ENCODE peak calls at places on chromosomes 16 and 17, in eight cellular contexts. Q, P, F, L, C, D, Z and V are unnamed samples.

GRCh38 chr16:57194512-57194911 is 8.4 kb downstream of the RSPRY1 start:
- DNase-seq in Q (peak), P (peak), F (peak), L (peak), C (peak), D (no peak), Z (no peak), V (peak)

GRCh38 chr17:10812674-10813073 is 8.8 kb upstream of the TMEM238L start:
- DNase-seq in Q (no peak), P (no peak), F (no peak), L (no peak), C (no peak), D (no peak), Z (no peak), V (no peak)

GRCh38 chr17:75822119-75822799 is 21.9 kb downstream of the UNC13D start:
- DNase-seq in Q (no peak), P (no peak), F (no peak), L (no peak), C (no peak), D (no peak), Z (no peak), V (no peak)

GRCh38 chr16:79772028-79772427 is 171.5 kb upstream of the MAF start:
- DNase-seq in Q (no peak), P (no peak), F (no peak), L (no peak), C (no peak), D (no peak), Z (no peak), V (no peak)

GRCh38 chr16:684961-685696 is 995 bp upstream of the JMJD8 start:
- DNase-seq in Q (no peak), P (no peak), F (no peak), L (no peak), C (no peak), D (no peak), Z (no peak), V (no peak)

GRCh38 chr16:67406628-67407027 is 9.6 kb downstream of the ZDHHC1 start:
- DNase-seq in Q (peak), P (peak), F (peak), L (peak), C (peak), D (no peak), Z (no peak), V (peak)

GRCh38 chr16:84143784-84144199 is 1.2 kb downstream of the HSDL1 start:
- DNase-seq in Q (no peak), P (peak), F (no peak), L (no peak), C (peak), D (peak), Z (no peak), V (no peak)

GRCh38 chr17:45247429-45248131 is 14.3 kb downstream of the SPATA32 start:
- DNase-seq in Q (peak), P (peak), F (no peak), L (no peak), C (peak), D (peak), Z (peak), V (peak)

GRCh38 chr17:7842380-7842949 is 8.4 kb downstream of the KDM6B start:
- DNase-seq in Q (peak), P (peak), F (no peak), L (no peak), C (peak), D (no peak), Z (peak), V (peak)

GRCh38 chr16:78520470-78520869 is 421.0 kb downstream of the WWOX start:
- DNase-seq in Q (no peak), P (no peak), F (no peak), L (no peak), C (no peak), D (no peak), Z (no peak), V (no peak)

GRCh38 chr16:78523212-78523995 is 423.9 kb downstream of the WWOX start:
- DNase-seq in Q (no peak), P (no peak), F (no peak), L (no peak), C (no peak), D (no peak), Z (no peak), V (no peak)

GRCh38 chr16:78516006-78516405 is 416.6 kb downstream of the WWOX start:
- DNase-seq in Q (no peak), P (no peak), F (no peak), L (no peak), C (no peak), D (no peak), Z (no peak), V (no peak)

GRCh38 chr16:78522327-78522726 is 422.9 kb downstream of the WWOX start:
- DNase-seq in Q (no peak), P (no peak), F (no peak), L (no peak), C (no peak), D (no peak), Z (no peak), V (no peak)

DNA sequence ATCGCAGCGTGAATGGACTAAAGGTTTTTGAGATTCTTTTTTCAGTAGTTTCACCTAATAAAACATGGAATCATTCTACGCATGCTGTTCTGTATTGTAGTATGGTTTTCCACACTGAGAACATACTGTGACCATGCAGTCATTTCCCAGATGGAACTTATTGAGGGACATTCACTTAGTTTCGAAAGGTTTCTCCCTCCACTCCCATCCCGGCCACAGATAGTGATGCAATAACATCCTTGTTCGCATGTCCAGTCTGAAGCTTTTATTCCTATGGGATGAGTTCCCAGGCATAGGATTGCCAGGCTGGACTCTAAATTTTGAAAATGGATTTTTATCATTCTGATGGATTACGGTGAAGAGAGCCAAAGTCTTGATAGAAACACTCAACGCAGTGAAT is 420.4 kb downstream of the WWOX start:
- DNase-seq in Q (no peak), P (no peak), F (no peak), L (no peak), C (no peak), D (no peak), Z (no peak), V (no peak)
- TF ChIP-seq CTCF in Q (no peak), P (no peak), F (no peak), L (no peak), C (no peak), D (no peak), Z (no peak), V (no peak)

GRCh38 chr17:17146791-17147406 is 59.2 kb downstream of the PLD6 start:
- DNase-seq in Q (no peak), P (no peak), F (no peak), L (no peak), C (peak), D (no peak), Z (no peak), V (no peak)
- TF ChIP-seq CTCF in Q (peak), P (no peak), F (peak), L (peak), C (peak), D (no peak), Z (no peak), V (peak)

DNA sequence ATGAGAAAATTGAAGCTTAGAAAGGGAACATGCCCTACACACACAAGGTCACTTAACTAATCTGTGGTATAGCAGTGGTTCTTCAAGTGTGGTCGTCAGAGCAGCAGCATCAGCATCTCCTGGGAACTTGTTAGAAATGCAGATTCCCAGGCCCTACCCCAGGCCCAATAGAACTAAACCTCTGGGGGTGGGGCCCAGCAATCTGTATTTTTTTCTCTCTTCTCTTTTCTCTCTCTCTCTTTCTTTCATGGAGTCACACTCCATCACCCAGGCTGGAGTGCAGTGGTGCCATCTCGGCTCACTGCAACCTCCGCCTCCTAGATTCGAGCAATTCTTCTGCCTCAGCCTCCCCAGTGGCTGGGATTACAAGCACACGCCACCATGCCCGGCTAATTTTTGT is 3.9 kb downstream of the NLE1 start:
- DNase-seq in Q (no peak), P (no peak), F (no peak), L (no peak), C (no peak), D (no peak), Z (no peak), V (no peak)
- TF ChIP-seq CTCF in Q (no peak), P (no peak), F (no peak), L (no peak), C (no peak), D (no peak), Z (no peak), V (no peak)

GRCh38 chr17:17001076-17001777 is 29.3 kb upstream of the TNFRSF13B start:
- DNase-seq in Q (no peak), P (no peak), F (no peak), L (no peak), C (no peak), D (no peak), Z (no peak), V (no peak)

GRCh38 chr17:16994626-16995025 is 22.7 kb upstream of the TNFRSF13B start:
- DNase-seq in Q (no peak), P (no peak), F (no peak), L (no peak), C (no peak), D (no peak), Z (no peak), V (no peak)

GRCh38 chr17:16995930-16996329 is 24.0 kb upstream of the TNFRSF13B start:
- DNase-seq in Q (no peak), P (no peak), F (no peak), L (no peak), C (no peak), D (no peak), Z (no peak), V (no peak)

GRCh38 chr17:16999931-17000625 is 28.2 kb upstream of the TNFRSF13B start:
- DNase-seq in Q (no peak), P (no peak), F (no peak), L (no peak), C (no peak), D (no peak), Z (no peak), V (no peak)

GRCh38 chr17:16997514-16998429 is 25.9 kb upstream of the TNFRSF13B start:
- DNase-seq in Q (no peak), P (no peak), F (no peak), L (no peak), C (peak), D (peak), Z (no peak), V (no peak)
- TF ChIP-seq CTCF in Q (no peak), P (no peak), F (no peak), L (no peak), C (peak), D (no peak), Z (no peak), V (peak)

GRCh38 chr16:89053725-89054029 is 40.0 kb upstream of the ACSF3 start:
- DNase-seq in Q (no peak), P (no peak), F (no peak), L (no peak), C (no peak), D (no peak), Z (no peak), V (no peak)

GRCh38 chr16:89054261-89054661 is 39.4 kb upstream of the ACSF3 start:
- DNase-seq in Q (no peak), P (no peak), F (no peak), L (no peak), C (no peak), D (no peak), Z (no peak), V (no peak)

GRCh38 chr16:89052191-89052787 is 41.4 kb upstream of the ACSF3 start:
- DNase-seq in Q (no peak), P (no peak), F (no peak), L (no peak), C (no peak), D (no peak), Z (no peak), V (no peak)

GRCh38 chr16:89051521-89052166 is 42.0 kb upstream of the ACSF3 start:
- DNase-seq in Q (no peak), P (no peak), F (no peak), L (no peak), C (no peak), D (no peak), Z (no peak), V (no peak)

GRCh38 chr16:89052824-89053724 is 40.6 kb upstream of the ACSF3 start:
- DNase-seq in Q (peak), P (no peak), F (no peak), L (peak), C (no peak), D (no peak), Z (no peak), V (no peak)
- TF ChIP-seq CTCF in Q (no peak), P (no peak), F (no peak), L (no peak), C (no peak), D (no peak), Z (no peak), V (no peak)

GRCh38 chr16:47258874-47259461 is 115.2 kb upstream of the NETO2 start:
- DNase-seq in Q (peak), P (peak), F (no peak), L (no peak), C (peak), D (peak), Z (no peak), V (no peak)
- TF ChIP-seq CTCF in Q (peak), P (peak), F (peak), L (peak), C (peak), D (peak), Z (peak), V (peak)